ENCODE peak calls at places on chromosomes 4 and X, in eight cellular contexts. M is aorta; Y is HT-29; N is NCI-H1436; V is effector CD4-positive, alpha-beta T cell; O is tibial nerve; Z is H7; A is neural progenitor cell. H is an unnamed sample.
A peak's percentile ranks its signal among the peaks of the same experiment; 100 is the strongest.

GRCh38 chr4:46390353-46391058 is 578 bp upstream of the GABRA2 start:
- DNase-seq in M (no peak), Y (no peak), N (no peak), V (no peak), O (no peak), Z (peak; percentile 10), A (peak; percentile 6), H (no peak)

GRCh38 chr4:169765845-169766244 is 8.1 kb upstream of the HPF1 start:
- DNase-seq in M (no peak), Y (no peak), N (no peak), V (no peak), O (no peak), Z (no peak), A (no peak), H (no peak)

GRCh38 chr4:186724048-186724860 is 598 bp upstream of the FAT1 start:
- DNase-seq in M (peak; percentile 88), Y (peak; percentile 60), N (no peak), V (no peak), O (no peak), Z (peak; percentile 89), A (peak; percentile 75), H (peak; percentile 42)

GRCh38 chrX:16804923-16805464 is 18.7 kb downstream of the TXLNG start:
- DNase-seq in M (no peak), Y (no peak), N (no peak), V (no peak), O (no peak), Z (no peak), A (no peak), H (no peak)

GRCh38 chr4:16037901-16038300 is 45.9 kb downstream of the PROM1 start:
- DNase-seq in M (no peak), Y (no peak), N (no peak), V (no peak), O (no peak), Z (no peak), A (no peak), H (no peak)

GRCh38 chrX:119989905-119990408 is 46.4 kb upstream of the NKAP start:
- DNase-seq in M (no peak), Y (no peak), N (no peak), V (no peak), O (no peak), Z (peak; percentile 38), A (peak; percentile 46), H (no peak)

GRCh38 chr4:85474818-85475630 is at the start of gene ARHGAP24:
- DNase-seq in M (peak; percentile 85), Y (peak; percentile 61), N (peak; percentile 83), V (no peak), O (peak; percentile 87), Z (peak; percentile 80), A (peak; percentile 94), H (peak; percentile 33)

GRCh38 chrX:123172874-123173273 is 11.2 kb upstream of the GRIA3 start:
- DNase-seq in M (no peak), Y (no peak), N (no peak), V (no peak), O (no peak), Z (no peak), A (no peak), H (no peak)

GRCh38 chr4:185792384-185793146 is 19.4 kb downstream of the SORBS2 start:
- DNase-seq in M (no peak), Y (no peak), N (no peak), V (no peak), O (peak; percentile 22), Z (no peak), A (peak; percentile 15), H (no peak)

GRCh38 chrX:15675490-15675921 is 10.9 kb upstream of the CLTRN start:
- DNase-seq in M (peak; percentile 95), Y (peak; percentile 83), N (peak; percentile 71), V (peak; percentile 83), O (peak; percentile 71), Z (peak; percentile 90), A (peak; percentile 86), H (peak; percentile 70)

GRCh38 chr4:175435437-175435836 is 376.6 kb downstream of the GPM6A start:
- DNase-seq in M (no peak), Y (no peak), N (peak; percentile 4), V (no peak), O (no peak), Z (no peak), A (peak; percentile 1), H (no peak)

GRCh38 chrX:39331062-39331704 is 529.9 kb downstream of the MID1IP1 start:
- DNase-seq in M (no peak), Y (peak; percentile 4), N (no peak), V (no peak), O (no peak), Z (no peak), A (no peak), H (no peak)

GRCh38 chr4:106569151-106570029 is 200.8 kb upstream of the GIMD1 start:
- DNase-seq in M (no peak), Y (no peak), N (no peak), V (no peak), O (no peak), Z (no peak), A (no peak), H (no peak)

GRCh38 chr4:10891866-10892265 is 207.3 kb upstream of the CLNK start:
- DNase-seq in M (no peak), Y (no peak), N (no peak), V (no peak), O (no peak), Z (no peak), A (peak; percentile 16), H (no peak)

GRCh38 chr4:97394653-97395052 is 748.6 kb downstream of the STPG2 start:
- DNase-seq in M (no peak), Y (no peak), N (no peak), V (no peak), O (no peak), Z (no peak), A (no peak), H (no peak)

GRCh38 chr4:145660064-145660463 is 19.9 kb upstream of the C4orf51 start:
- DNase-seq in M (no peak), Y (no peak), N (no peak), V (no peak), O (no peak), Z (no peak), A (no peak), H (no peak)

GRCh38 chrX:22165732-22166457 is 106.8 kb upstream of the CBLL2 start:
- DNase-seq in M (no peak), Y (no peak), N (no peak), V (no peak), O (no peak), Z (no peak), A (no peak), H (no peak)

GRCh38 chr4:150236626-150237025 is 158.4 kb downstream of the DCLK2 start:
- DNase-seq in M (no peak), Y (no peak), N (no peak), V (no peak), O (no peak), Z (no peak), A (no peak), H (no peak)

GRCh38 chr4:187380181-187380581 is 615.4 kb upstream of the ZFP42 start:
- DNase-seq in M (no peak), Y (peak; percentile 64), N (no peak), V (no peak), O (no peak), Z (peak; percentile 29), A (peak; percentile 59), H (no peak)

GRCh38 chrX:1323315-1323714 is 13.3 kb upstream of the IL3RA start:
- DNase-seq in M (peak; percentile 82), Y (peak; percentile 61), N (peak; percentile 22), V (peak; percentile 8), O (peak; percentile 15), Z (peak; percentile 90), A (peak; percentile 70), H (no peak)

GRCh38 chr4:56326363-56326762 is 60.9 kb downstream of the AASDH start:
- DNase-seq in M (no peak), Y (no peak), N (no peak), V (no peak), O (no peak), Z (no peak), A (no peak), H (no peak)

GRCh38 chrX:17654116-17654515 is 83.2 kb upstream of the SCML1 start:
- DNase-seq in M (no peak), Y (no peak), N (no peak), V (peak; percentile 21), O (no peak), Z (no peak), A (no peak), H (no peak)

GRCh38 chr4:74061430-74061829 is 22.9 kb upstream of the CXCL3 start:
- DNase-seq in M (no peak), Y (no peak), N (no peak), V (no peak), O (no peak), Z (no peak), A (no peak), H (no peak)

GRCh38 chr4:4333265-4333706 is 43.2 kb downstream of the ZBTB49 start:
- DNase-seq in M (no peak), Y (no peak), N (no peak), V (no peak), O (no peak), Z (no peak), A (no peak), H (no peak)

GRCh38 chr4:123397276-123398150 is 918 bp downstream of the SPRY1 start:
- DNase-seq in M (peak; percentile 83), Y (peak; percentile 80), N (peak; percentile 34), V (peak; percentile 20), O (peak; percentile 26), Z (peak; percentile 79), A (peak; percentile 88), H (peak; percentile 12)

GRCh38 chr4:7780751-7781348 is 158.8 kb downstream of the AFAP1 start:
- DNase-seq in M (no peak), Y (no peak), N (no peak), V (no peak), O (no peak), Z (no peak), A (no peak), H (no peak)

GRCh38 chr4:48366611-48367010 is 25.3 kb downstream of the SLAIN2 start:
- DNase-seq in M (no peak), Y (no peak), N (no peak), V (no peak), O (no peak), Z (no peak), A (no peak), H (no peak)

GRCh38 chrX:21683910-21684309 is 25.8 kb upstream of the KLHL34 start:
- DNase-seq in M (no peak), Y (no peak), N (no peak), V (no peak), O (no peak), Z (no peak), A (no peak), H (no peak)

GRCh38 chrX:35699642-35700041 is 98.5 kb upstream of the MAGEB16 start:
- DNase-seq in M (no peak), Y (no peak), N (no peak), V (no peak), O (no peak), Z (no peak), A (no peak), H (no peak)

GRCh38 chr4:70705856-70706461 is 15.8 kb upstream of the RUFY3 start:
- DNase-seq in M (no peak), Y (no peak), N (no peak), V (no peak), O (no peak), Z (no peak), A (no peak), H (no peak)

GRCh38 chr4:77921701-77922100 is 59.1 kb downstream of the MRPL1 start:
- DNase-seq in M (no peak), Y (peak; percentile 62), N (no peak), V (no peak), O (no peak), Z (no peak), A (no peak), H (no peak)

GRCh38 chr4:74624351-74625151 is 169.8 kb downstream of the BTC start:
- DNase-seq in M (no peak), Y (peak; percentile 88), N (no peak), V (no peak), O (no peak), Z (no peak), A (no peak), H (no peak)

GRCh38 chr4:81776794-81777193 is 305.1 kb upstream of the RASGEF1B start:
- DNase-seq in M (no peak), Y (no peak), N (no peak), V (no peak), O (no peak), Z (no peak), A (no peak), H (no peak)

GRCh38 chr4:85486425-85487101 is 11.6 kb downstream of the ARHGAP24 start:
- DNase-seq in M (no peak), Y (no peak), N (no peak), V (no peak), O (no peak), Z (no peak), A (no peak), H (no peak)